ENCODE peak calls at places on chromosomes 1 and 21, in six cellular contexts. P, A, W, D, Y and V are unnamed samples.
A peak's percentile ranks its signal among the peaks of the same experiment; 100 is the strongest.

GRCh38 chr21:42199488-42200463 is 19.2 kb upstream of the ABCG1 start:
- DNase-seq in P (no peak), D (peak; percentile 94), Y (peak; percentile 88), A (no peak), W (peak; percentile 39), V (no peak)

GRCh38 chr1:68811806-68812205 is 314.9 kb upstream of the DEPDC1 start:
- DNase-seq in W (no peak), D (no peak), A (no peak), P (no peak), Y (peak; percentile 23), V (no peak)

GRCh38 chr1:53326598-53327182 is 1.2 kb downstream of the LRP8 start:
- DNase-seq in Y (no peak), W (no peak), P (peak; percentile 12), D (peak; percentile 71), A (no peak), V (no peak)

GRCh38 chr1:10074855-10075418 is 42.2 kb downstream of the UBE4B start:
- DNase-seq in Y (no peak), P (no peak), D (no peak), A (no peak), W (no peak), V (peak; percentile 18)

GRCh38 chr1:93635614-93636543 is 45.8 kb downstream of the BCAR3 start:
- DNase-seq in P (no peak), D (no peak), A (no peak), Y (peak; percentile 58), W (no peak), V (peak; percentile 27)

GRCh38 chr1:55289614-55290013 is 74.5 kb upstream of the USP24 start:
- DNase-seq in D (no peak), W (no peak), Y (peak; percentile 28), P (no peak), A (no peak), V (no peak)

GRCh38 chr1:30001011-30001410 is 722.4 kb downstream of the MATN1 start:
- DNase-seq in Y (no peak), A (no peak), D (no peak), W (no peak), P (no peak), V (no peak)

GRCh38 chr1:71228727-71229371 is 148.0 kb upstream of the ZRANB2 start:
- DNase-seq in A (no peak), P (no peak), W (no peak), D (no peak), Y (no peak), V (peak; percentile 61)

GRCh38 chr1:230459463-230459862 is 33.3 kb upstream of the PGBD5 start:
- DNase-seq in Y (peak; percentile 95), W (no peak), D (no peak), P (no peak), A (no peak), V (no peak)

GRCh38 chr1:225498539-225499135 is 70.8 kb upstream of the LBR start:
- DNase-seq in W (no peak), Y (no peak), P (no peak), D (no peak), A (no peak), V (no peak)

GRCh38 chr1:64508521-64509096 is 38.7 kb downstream of the CACHD1 start:
- DNase-seq in Y (no peak), P (no peak), D (no peak), W (no peak), A (no peak), V (no peak)

GRCh38 chr1:168607872-168608428 is 31.5 kb downstream of the XCL1 start:
- DNase-seq in W (no peak), P (no peak), Y (no peak), D (no peak), A (no peak), V (no peak)

GRCh38 chr1:156129687-156130577 is 15.4 kb downstream of the LMNA start:
- DNase-seq in A (peak; percentile 70), Y (peak; percentile 93), P (peak; percentile 92), W (peak; percentile 71), D (peak; percentile 96), V (peak; percentile 73)

GRCh38 chr1:227775841-227776240 is 39.6 kb upstream of the PRSS38 start:
- DNase-seq in A (no peak), Y (no peak), D (no peak), W (no peak), P (no peak), V (no peak)

GRCh38 chr1:209583408-209583807 is at the start of gene CAMK1G:
- DNase-seq in D (no peak), A (no peak), W (no peak), P (no peak), Y (peak; percentile 67), V (peak; percentile 66)